ENCODE peak calls at places on chromosome 7, in four cellular contexts. One of them, this sample, is unnamed.

GRCh38 chr7:91557789-91558396 is 293.7 kb downstream of the FZD1 start:
- DNase-seq in H1: no peak
- DNase-seq in IMR-90: peak
- DNase-seq in mesendoderm: no peak
- DNase-seq in this sample: peak

GRCh38 chr7:113087278-113087998 is 811 bp upstream of the GPR85 start:
- DNase-seq in H1: no peak
- DNase-seq in mesendoderm: peak
- DNase-seq in IMR-90: peak
- DNase-seq in this sample: peak

GRCh38 chr7:137642467-137642866 is 204.3 kb downstream of the DGKI start:
- DNase-seq in mesendoderm: no peak
- DNase-seq in H1: no peak
- DNase-seq in IMR-90: peak
- DNase-seq in this sample: no peak

GRCh38 chr7:5077740-5078139 is 32.1 kb downstream of the RBAK start:
- DNase-seq in IMR-90: peak
- DNase-seq in H1: no peak
- DNase-seq in mesendoderm: no peak
- DNase-seq in this sample: no peak

GRCh38 chr7:39504963-39505362 is 61.2 kb upstream of the YAE1 start:
- DNase-seq in mesendoderm: no peak
- DNase-seq in IMR-90: peak
- DNase-seq in H1: no peak
- DNase-seq in this sample: peak

GRCh38 chr7:38215734-38216670 is 38.0 kb downstream of the STARD3NL start:
- DNase-seq in H1: peak
- DNase-seq in IMR-90: peak
- DNase-seq in mesendoderm: peak
- DNase-seq in this sample: peak

GRCh38 chr7:41003031-41003925 is 699.6 kb downstream of the INHBA start:
- DNase-seq in mesendoderm: peak
- DNase-seq in H1: peak
- DNase-seq in IMR-90: peak
- DNase-seq in this sample: peak

GRCh38 chr7:95276114-95276513 is 48.2 kb downstream of the PON1 start:
- DNase-seq in IMR-90: no peak
- DNase-seq in H1: no peak
- DNase-seq in mesendoderm: no peak
- DNase-seq in this sample: no peak

GRCh38 chr7:118312966-118313365 is 88.5 kb downstream of the ANKRD7 start:
- DNase-seq in IMR-90: no peak
- DNase-seq in H1: no peak
- DNase-seq in mesendoderm: no peak
- DNase-seq in this sample: no peak

GRCh38 chr7:1062296-1063294 is 18.2 kb downstream of the GPR146 start:
- DNase-seq in mesendoderm: no peak
- DNase-seq in IMR-90: no peak
- DNase-seq in H1: no peak
- DNase-seq in this sample: no peak

GRCh38 chr7:106916689-106917088 is 51.6 kb downstream of the PIK3CG start:
- DNase-seq in H1: no peak
- DNase-seq in IMR-90: peak
- DNase-seq in mesendoderm: no peak
- DNase-seq in this sample: no peak

GRCh38 chr7:129258649-129259389 is 34.0 kb downstream of the AHCYL2 start:
- DNase-seq in IMR-90: no peak
- DNase-seq in H1: no peak
- DNase-seq in mesendoderm: peak
- DNase-seq in this sample: no peak

GRCh38 chr7:121002755-121003114 is 14.2 kb downstream of the CPED1 start:
- DNase-seq in mesendoderm: no peak
- DNase-seq in H1: no peak
- DNase-seq in IMR-90: peak
- DNase-seq in this sample: no peak

GRCh38 chr7:26365077-26365896 is 73.6 kb downstream of the SNX10 start:
- DNase-seq in IMR-90: peak
- DNase-seq in H1: no peak
- DNase-seq in mesendoderm: peak
- DNase-seq in this sample: peak

GRCh38 chr7:35801392-35802101 is 690 bp downstream of the SEPTIN7 start:
- DNase-seq in H1: peak
- DNase-seq in IMR-90: peak
- DNase-seq in mesendoderm: peak
- DNase-seq in this sample: peak

GRCh38 chr7:91826377-91826776 is 54.1 kb downstream of the MTERF1 start:
- DNase-seq in mesendoderm: peak
- DNase-seq in IMR-90: peak
- DNase-seq in H1: no peak
- DNase-seq in this sample: no peak

GRCh38 chr7:11726251-11727155 is 105.5 kb downstream of the THSD7A start:
- DNase-seq in IMR-90: peak
- DNase-seq in H1: no peak
- DNase-seq in mesendoderm: no peak
- DNase-seq in this sample: no peak

GRCh38 chr7:57772126-57772924 is 322.3 kb downstream of the ZNF716 start:
- DNase-seq in H1: no peak
- DNase-seq in mesendoderm: no peak
- DNase-seq in IMR-90: no peak
- DNase-seq in this sample: no peak

GRCh38 chr7:121313793-121314676 is 14.8 kb upstream of the WNT16 start:
- DNase-seq in H1: no peak
- DNase-seq in IMR-90: no peak
- DNase-seq in mesendoderm: peak
- DNase-seq in this sample: no peak

GRCh38 chr7:131723926-131724325 is 167.5 kb upstream of the PODXL start:
- DNase-seq in IMR-90: peak
- DNase-seq in mesendoderm: peak
- DNase-seq in H1: peak
- DNase-seq in this sample: peak

GRCh38 chr7:129970816-129971215 is 18.1 kb upstream of the UBE2H start:
- DNase-seq in H1: no peak
- DNase-seq in mesendoderm: no peak
- DNase-seq in IMR-90: no peak
- DNase-seq in this sample: peak

GRCh38 chr7:143130541-143130940 is 1.3 kb upstream of the PIP start:
- DNase-seq in mesendoderm: no peak
- DNase-seq in H1: no peak
- DNase-seq in IMR-90: no peak
- DNase-seq in this sample: no peak

GRCh38 chr7:35753761-35754603 is 46.9 kb upstream of the SEPTIN7 start:
- DNase-seq in mesendoderm: peak
- DNase-seq in IMR-90: peak
- DNase-seq in H1: no peak
- DNase-seq in this sample: no peak

DNA sequence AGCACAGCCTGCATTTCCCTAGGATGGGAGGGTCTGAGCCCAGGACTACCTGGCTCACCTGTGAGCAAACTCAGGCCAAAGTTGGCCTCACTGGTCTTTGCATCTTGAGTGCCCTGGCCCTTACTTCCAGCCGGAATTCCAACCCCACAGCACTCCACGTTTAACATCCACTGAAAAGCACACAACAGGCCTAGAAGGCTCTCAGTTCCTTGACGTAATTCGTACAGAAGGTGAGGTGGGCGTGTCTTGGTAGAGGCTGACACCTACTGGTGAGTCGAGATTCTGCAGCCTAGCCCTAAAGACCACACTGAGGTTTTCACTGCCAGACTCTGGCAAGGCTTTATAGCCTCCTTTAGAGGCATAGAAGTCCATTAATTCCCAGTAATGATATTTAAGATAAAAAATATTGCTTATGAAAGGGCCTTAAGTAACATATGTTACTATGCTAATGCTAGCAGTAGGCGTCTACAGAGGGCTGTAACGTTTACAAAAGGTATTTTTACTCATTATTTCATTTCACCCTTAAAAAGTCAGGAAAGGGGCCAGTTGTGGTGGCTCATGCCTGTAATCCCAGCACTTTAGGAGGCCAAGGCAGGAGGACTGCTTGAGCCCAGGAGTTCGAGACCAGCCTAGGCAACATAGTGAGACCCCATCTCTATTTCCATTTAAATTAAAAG is 95.8 kb downstream of the HIP1 start:
- DNase-seq in IMR-90: peak
- DNase-seq in H1: peak
- DNase-seq in mesendoderm: peak
- DNase-seq in this sample: peak
- H2BK120ac ChIP-seq in IMR-90: no peak
- H2BK120ac ChIP-seq in H1: peak
- H2BK120ac ChIP-seq in mesendoderm: no peak
- H2BK120ac ChIP-seq in this sample: no peak

GRCh38 chr7:2640858-2641257 is 9.1 kb downstream of the TTYH3 start:
- DNase-seq in mesendoderm: no peak
- DNase-seq in H1: peak
- DNase-seq in IMR-90: no peak
- DNase-seq in this sample: no peak

GRCh38 chr7:2639151-2639993 is 7.6 kb downstream of the TTYH3 start:
- DNase-seq in mesendoderm: no peak
- DNase-seq in H1: no peak
- DNase-seq in IMR-90: no peak
- DNase-seq in this sample: no peak

GRCh38 chr7:2638224-2638991 is 6.6 kb downstream of the TTYH3 start:
- DNase-seq in mesendoderm: no peak
- DNase-seq in H1: no peak
- DNase-seq in IMR-90: peak
- DNase-seq in this sample: peak

GRCh38 chr7:2641406-2642393 is 9.9 kb downstream of the TTYH3 start:
- DNase-seq in H1: peak
- DNase-seq in mesendoderm: peak
- DNase-seq in IMR-90: peak
- DNase-seq in this sample: peak

DNA sequence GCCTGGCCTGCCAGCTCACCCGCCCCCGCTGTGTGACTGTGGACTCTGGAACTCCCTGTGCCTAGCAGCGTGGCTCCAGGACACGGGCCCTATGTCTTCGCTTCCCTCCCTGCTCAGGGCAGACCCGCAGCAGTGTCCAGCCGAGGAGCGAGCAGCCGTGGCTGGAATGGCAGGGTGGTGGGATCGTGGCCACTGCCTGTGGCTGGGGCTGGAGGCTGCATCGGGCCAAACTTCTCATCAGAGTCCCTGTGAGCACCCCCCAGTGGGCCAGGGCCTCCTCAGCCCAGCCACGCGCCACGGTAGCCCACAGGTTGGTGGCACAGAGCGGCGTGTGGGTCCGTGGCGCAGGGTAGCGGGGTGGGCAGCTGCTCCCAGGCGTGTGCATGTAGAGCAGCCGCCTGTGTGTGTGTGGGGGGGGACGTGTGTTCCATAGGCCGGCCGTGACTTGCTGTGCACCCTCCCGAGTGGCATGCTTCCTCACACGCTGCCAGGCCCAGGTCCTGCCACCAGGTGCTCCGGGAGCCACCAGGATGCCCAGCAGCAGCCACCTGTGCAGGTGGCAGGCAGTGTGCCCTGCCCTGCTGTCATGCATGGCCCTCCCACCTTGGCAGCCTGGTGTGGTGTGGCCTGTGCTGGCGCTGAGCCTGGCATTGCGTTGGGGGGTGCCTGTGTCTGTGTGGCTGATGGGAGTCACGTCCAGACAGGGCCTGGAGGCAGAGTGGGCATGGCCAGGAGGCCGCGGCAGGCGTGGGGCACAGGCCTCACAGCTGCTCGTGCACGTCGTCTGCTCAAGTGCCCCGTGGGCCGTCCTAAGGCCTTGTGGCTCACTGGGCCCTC is 8.4 kb downstream of the TTYH3 start:
- DNase-seq in mesendoderm: no peak
- DNase-seq in IMR-90: no peak
- DNase-seq in H1: no peak
- DNase-seq in this sample: peak
- H2BK5ac ChIP-seq in mesendoderm: no peak
- H2BK5ac ChIP-seq in IMR-90: peak
- H2BK5ac ChIP-seq in H1: peak
- H2BK5ac ChIP-seq in this sample: no peak

DNA sequence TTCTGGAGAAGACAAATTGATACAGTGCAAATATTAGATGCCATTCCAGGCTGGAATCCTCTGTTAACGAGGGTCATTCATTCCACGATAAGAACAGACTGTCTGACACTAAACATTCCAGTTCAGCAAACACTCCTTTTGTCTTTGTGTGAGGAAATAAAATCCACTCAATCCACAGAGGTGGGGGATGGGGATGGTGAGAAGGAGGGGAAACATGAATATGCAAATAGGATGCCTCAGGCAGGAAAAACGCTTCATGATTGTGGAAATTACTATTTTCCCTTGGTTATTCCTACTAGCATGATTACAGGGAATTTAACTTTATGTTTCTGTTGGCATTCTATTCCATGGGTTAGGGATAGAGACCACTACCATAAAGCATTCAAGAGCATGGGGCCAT is 196.9 kb upstream of the CDCA7L start:
- DNase-seq in mesendoderm: peak
- DNase-seq in IMR-90: no peak
- DNase-seq in H1: no peak
- DNase-seq in this sample: no peak
- H3K9ac ChIP-seq in mesendoderm: no peak
- H3K9ac ChIP-seq in IMR-90: no peak
- H3K9ac ChIP-seq in H1: no peak
- H3K9ac ChIP-seq in this sample: no peak

GRCh38 chr7:30912021-30912420 is 368 bp downstream of the AQP1 start:
- DNase-seq in IMR-90: no peak
- DNase-seq in H1: no peak
- DNase-seq in mesendoderm: no peak
- DNase-seq in this sample: no peak

GRCh38 chr7:30909431-30909830 is 2.2 kb upstream of the AQP1 start:
- DNase-seq in mesendoderm: no peak
- DNase-seq in H1: no peak
- DNase-seq in IMR-90: no peak
- DNase-seq in this sample: no peak

GRCh38 chr7:30911561-30911969 is at the start of gene AQP1:
- DNase-seq in mesendoderm: no peak
- DNase-seq in H1: no peak
- DNase-seq in IMR-90: no peak
- DNase-seq in this sample: no peak

GRCh38 chr7:30911133-30911532 is 520 bp upstream of the AQP1 start:
- DNase-seq in H1: no peak
- DNase-seq in mesendoderm: no peak
- DNase-seq in IMR-90: no peak
- DNase-seq in this sample: no peak

DNA sequence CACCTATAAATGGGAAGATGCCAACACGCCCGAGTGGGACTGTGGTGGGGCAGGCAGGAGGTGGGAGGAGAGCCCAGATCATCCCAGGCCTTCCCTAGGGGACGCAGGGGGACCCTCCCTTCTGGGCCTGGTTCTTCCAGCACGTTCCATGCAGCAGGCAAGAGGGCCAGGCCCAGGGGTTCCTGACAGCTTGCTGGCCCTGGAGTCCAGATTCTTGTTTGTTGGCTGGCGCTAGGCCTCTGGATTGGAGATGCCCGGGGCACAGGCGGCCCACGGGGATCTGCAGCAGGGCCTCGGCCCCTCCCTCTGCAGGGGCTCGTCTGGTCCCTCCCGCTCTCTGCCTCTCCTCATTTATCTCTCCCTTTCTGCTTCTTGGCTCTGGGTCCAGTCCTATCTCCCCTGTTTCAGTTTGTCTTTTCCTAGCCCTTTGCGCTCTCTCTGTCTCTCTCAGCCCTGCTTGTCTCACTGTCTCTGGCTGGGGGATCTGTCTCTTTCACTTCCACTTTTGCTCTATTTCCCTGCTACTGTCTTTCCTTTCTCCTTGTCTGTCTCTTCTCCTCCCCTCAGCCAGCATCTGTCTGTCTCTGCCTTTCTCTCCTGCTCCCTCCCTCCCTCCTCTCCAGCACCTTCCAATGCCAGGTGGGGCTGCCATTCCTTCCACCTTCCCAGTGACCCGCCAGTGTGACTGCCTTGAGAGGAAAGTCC is 1.1 kb upstream of the AQP1 start:
- DNase-seq in H1: no peak
- DNase-seq in IMR-90: no peak
- DNase-seq in mesendoderm: no peak
- DNase-seq in this sample: no peak
- H2BK120ac ChIP-seq in H1: no peak
- H2BK120ac ChIP-seq in IMR-90: no peak
- H2BK120ac ChIP-seq in mesendoderm: no peak
- H2BK120ac ChIP-seq in this sample: no peak

This sample was measured in trophoblast cell.